ENCODE peak calls at places on chromosome 14, in ten cellular contexts. One of them, this sample, is unnamed.

GRCh38 chr14:64753374-64753773 is 49.1 kb downstream of the PLEKHG3 start:
- DNase-seq in hippocampal formation: no peak
- DNase-seq in HS-5: no peak
- DNase-seq in mesothelial cell of epicardium: no peak
- DNase-seq in endothelial cell: no peak
- DNase-seq in HCEC 1CT: no peak
- DNase-seq in left ventricle myocardium inferior: no peak
- DNase-seq in right cardiac atrium: no peak
- DNase-seq in memory B cell: no peak
- DNase-seq in cardiac fibroblast: no peak
- DNase-seq in this sample: no peak

GRCh38 chr14:69214376-69214775 is 23.1 kb downstream of the EXD2 start:
- DNase-seq in hippocampal formation: no peak
- DNase-seq in HS-5: no peak
- DNase-seq in mesothelial cell of epicardium: no peak
- DNase-seq in endothelial cell: no peak
- DNase-seq in HCEC 1CT: peak
- DNase-seq in left ventricle myocardium inferior: no peak
- DNase-seq in right cardiac atrium: no peak
- DNase-seq in memory B cell: no peak
- DNase-seq in cardiac fibroblast: no peak
- DNase-seq in this sample: no peak

GRCh38 chr14:96851694-96852381 is 54.7 kb downstream of the VRK1 start:
- DNase-seq in hippocampal formation: no peak
- DNase-seq in HS-5: no peak
- DNase-seq in mesothelial cell of epicardium: no peak
- DNase-seq in endothelial cell: no peak
- DNase-seq in HCEC 1CT: no peak
- DNase-seq in left ventricle myocardium inferior: no peak
- DNase-seq in right cardiac atrium: no peak
- DNase-seq in memory B cell: no peak
- DNase-seq in cardiac fibroblast: no peak
- DNase-seq in this sample: no peak

GRCh38 chr14:53951661-53952265 is 4.9 kb downstream of the BMP4 start:
- DNase-seq in hippocampal formation: no peak
- DNase-seq in HS-5: no peak
- DNase-seq in mesothelial cell of epicardium: peak
- DNase-seq in endothelial cell: no peak
- DNase-seq in HCEC 1CT: no peak
- DNase-seq in left ventricle myocardium inferior: peak
- DNase-seq in right cardiac atrium: peak
- DNase-seq in memory B cell: no peak
- DNase-seq in cardiac fibroblast: no peak
- DNase-seq in this sample: peak

GRCh38 chr14:102140750-102141145 is 1.1 kb downstream of the WDR20 start:
- DNase-seq in hippocampal formation: no peak
- DNase-seq in HS-5: no peak
- DNase-seq in mesothelial cell of epicardium: no peak
- DNase-seq in endothelial cell: no peak
- DNase-seq in HCEC 1CT: no peak
- DNase-seq in left ventricle myocardium inferior: no peak
- DNase-seq in right cardiac atrium: no peak
- DNase-seq in memory B cell: no peak
- DNase-seq in cardiac fibroblast: peak
- DNase-seq in this sample: no peak

GRCh38 chr14:80419339-80419738 is 208.0 kb upstream of the DIO2 start:
- DNase-seq in hippocampal formation: no peak
- DNase-seq in HS-5: no peak
- DNase-seq in mesothelial cell of epicardium: no peak
- DNase-seq in endothelial cell: no peak
- DNase-seq in HCEC 1CT: no peak
- DNase-seq in left ventricle myocardium inferior: no peak
- DNase-seq in right cardiac atrium: no peak
- DNase-seq in memory B cell: no peak
- DNase-seq in cardiac fibroblast: no peak
- DNase-seq in this sample: no peak

GRCh38 chr14:61524211-61524806 is 171.0 kb upstream of the HIF1A start:
- DNase-seq in hippocampal formation: no peak
- DNase-seq in HS-5: no peak
- DNase-seq in mesothelial cell of epicardium: no peak
- DNase-seq in endothelial cell: no peak
- DNase-seq in HCEC 1CT: peak
- DNase-seq in left ventricle myocardium inferior: no peak
- DNase-seq in right cardiac atrium: no peak
- DNase-seq in memory B cell: no peak
- DNase-seq in cardiac fibroblast: peak
- DNase-seq in this sample: peak

GRCh38 chr14:24392327-24393098 is 6.3 kb upstream of the NYNRIN start:
- DNase-seq in hippocampal formation: no peak
- DNase-seq in HS-5: no peak
- DNase-seq in mesothelial cell of epicardium: no peak
- DNase-seq in endothelial cell: no peak
- DNase-seq in HCEC 1CT: peak
- DNase-seq in left ventricle myocardium inferior: no peak
- DNase-seq in right cardiac atrium: no peak
- DNase-seq in memory B cell: no peak
- DNase-seq in cardiac fibroblast: peak
- DNase-seq in this sample: no peak

GRCh38 chr14:72801381-72801812 is 92.5 kb downstream of the DPF3 start:
- DNase-seq in hippocampal formation: no peak
- DNase-seq in HS-5: peak
- DNase-seq in mesothelial cell of epicardium: no peak
- DNase-seq in endothelial cell: no peak
- DNase-seq in HCEC 1CT: peak
- DNase-seq in left ventricle myocardium inferior: no peak
- DNase-seq in right cardiac atrium: no peak
- DNase-seq in memory B cell: no peak
- DNase-seq in cardiac fibroblast: peak
- DNase-seq in this sample: no peak

GRCh38 chr14:61140872-61141271 is 140.3 kb downstream of the TMEM30B start:
- DNase-seq in hippocampal formation: no peak
- DNase-seq in HS-5: peak
- DNase-seq in mesothelial cell of epicardium: no peak
- DNase-seq in endothelial cell: no peak
- DNase-seq in HCEC 1CT: peak
- DNase-seq in left ventricle myocardium inferior: no peak
- DNase-seq in right cardiac atrium: no peak
- DNase-seq in memory B cell: no peak
- DNase-seq in cardiac fibroblast: peak
- DNase-seq in this sample: no peak

GRCh38 chr14:51093371-51094281 is 1.3 kb downstream of the TRIM9 start:
- DNase-seq in hippocampal formation: peak
- DNase-seq in HS-5: no peak
- DNase-seq in mesothelial cell of epicardium: peak
- DNase-seq in endothelial cell: peak
- DNase-seq in HCEC 1CT: no peak
- DNase-seq in left ventricle myocardium inferior: peak
- DNase-seq in right cardiac atrium: peak
- DNase-seq in memory B cell: peak
- DNase-seq in cardiac fibroblast: no peak
- DNase-seq in this sample: peak

GRCh38 chr14:72779679-72780078 is 114.2 kb downstream of the DPF3 start:
- DNase-seq in hippocampal formation: no peak
- DNase-seq in HS-5: no peak
- DNase-seq in mesothelial cell of epicardium: no peak
- DNase-seq in endothelial cell: no peak
- DNase-seq in HCEC 1CT: no peak
- DNase-seq in left ventricle myocardium inferior: no peak
- DNase-seq in right cardiac atrium: no peak
- DNase-seq in memory B cell: no peak
- DNase-seq in cardiac fibroblast: no peak
- DNase-seq in this sample: peak

GRCh38 chr14:75906680-75907280 is 75.0 kb downstream of the TGFB3 start:
- DNase-seq in hippocampal formation: peak
- DNase-seq in HS-5: no peak
- DNase-seq in mesothelial cell of epicardium: peak
- DNase-seq in endothelial cell: peak
- DNase-seq in HCEC 1CT: peak
- DNase-seq in left ventricle myocardium inferior: no peak
- DNase-seq in right cardiac atrium: peak
- DNase-seq in memory B cell: peak
- DNase-seq in cardiac fibroblast: peak
- DNase-seq in this sample: peak

GRCh38 chr14:51448831-51449665 is 202.7 kb upstream of the FRMD6 start:
- DNase-seq in hippocampal formation: no peak
- DNase-seq in HS-5: peak
- DNase-seq in mesothelial cell of epicardium: no peak
- DNase-seq in endothelial cell: no peak
- DNase-seq in HCEC 1CT: peak
- DNase-seq in left ventricle myocardium inferior: peak
- DNase-seq in right cardiac atrium: peak
- DNase-seq in memory B cell: no peak
- DNase-seq in cardiac fibroblast: peak
- DNase-seq in this sample: no peak

GRCh38 chr14:72962829-72963312 is 36.6 kb downstream of the DCAF4 start:
- DNase-seq in hippocampal formation: no peak
- DNase-seq in HS-5: peak
- DNase-seq in mesothelial cell of epicardium: no peak
- DNase-seq in endothelial cell: no peak
- DNase-seq in HCEC 1CT: peak
- DNase-seq in left ventricle myocardium inferior: no peak
- DNase-seq in right cardiac atrium: no peak
- DNase-seq in memory B cell: no peak
- DNase-seq in cardiac fibroblast: peak
- DNase-seq in this sample: peak

GRCh38 chr14:59831121-59831730 is 39.4 kb downstream of the RTN1 start:
- DNase-seq in hippocampal formation: no peak
- DNase-seq in HS-5: no peak
- DNase-seq in mesothelial cell of epicardium: no peak
- DNase-seq in endothelial cell: no peak
- DNase-seq in HCEC 1CT: no peak
- DNase-seq in left ventricle myocardium inferior: no peak
- DNase-seq in right cardiac atrium: no peak
- DNase-seq in memory B cell: no peak
- DNase-seq in cardiac fibroblast: no peak
- DNase-seq in this sample: no peak

GRCh38 chr14:69675877-69676416 is 64.6 kb downstream of the SUSD6 start:
- DNase-seq in hippocampal formation: no peak
- DNase-seq in HS-5: no peak
- DNase-seq in mesothelial cell of epicardium: no peak
- DNase-seq in endothelial cell: no peak
- DNase-seq in HCEC 1CT: no peak
- DNase-seq in left ventricle myocardium inferior: no peak
- DNase-seq in right cardiac atrium: no peak
- DNase-seq in memory B cell: no peak
- DNase-seq in cardiac fibroblast: no peak
- DNase-seq in this sample: no peak

GRCh38 chr14:94045563-94046345 is 19.6 kb downstream of the OTUB2 start:
- DNase-seq in hippocampal formation: no peak
- DNase-seq in HS-5: no peak
- DNase-seq in mesothelial cell of epicardium: no peak
- DNase-seq in endothelial cell: no peak
- DNase-seq in HCEC 1CT: no peak
- DNase-seq in left ventricle myocardium inferior: no peak
- DNase-seq in right cardiac atrium: no peak
- DNase-seq in memory B cell: no peak
- DNase-seq in cardiac fibroblast: no peak
- DNase-seq in this sample: peak

GRCh38 chr14:34436960-34437728 is 24.9 kb downstream of the SPTSSA start:
- DNase-seq in hippocampal formation: no peak
- DNase-seq in HS-5: no peak
- DNase-seq in mesothelial cell of epicardium: no peak
- DNase-seq in endothelial cell: no peak
- DNase-seq in HCEC 1CT: peak
- DNase-seq in left ventricle myocardium inferior: no peak
- DNase-seq in right cardiac atrium: no peak
- DNase-seq in memory B cell: no peak
- DNase-seq in cardiac fibroblast: peak
- DNase-seq in this sample: no peak

GRCh38 chr14:51776102-51776894 is 84.1 kb upstream of the GNG2 start:
- DNase-seq in hippocampal formation: peak
- DNase-seq in HS-5: peak
- DNase-seq in mesothelial cell of epicardium: peak
- DNase-seq in endothelial cell: peak
- DNase-seq in HCEC 1CT: peak
- DNase-seq in left ventricle myocardium inferior: peak
- DNase-seq in right cardiac atrium: peak
- DNase-seq in memory B cell: no peak
- DNase-seq in cardiac fibroblast: peak
- DNase-seq in this sample: peak

GRCh38 chr14:73789996-73790581 is 61.5 kb upstream of the PTGR2 start:
- DNase-seq in hippocampal formation: peak
- DNase-seq in HS-5: peak
- DNase-seq in mesothelial cell of epicardium: no peak
- DNase-seq in endothelial cell: no peak
- DNase-seq in HCEC 1CT: peak
- DNase-seq in left ventricle myocardium inferior: peak
- DNase-seq in right cardiac atrium: peak
- DNase-seq in memory B cell: no peak
- DNase-seq in cardiac fibroblast: peak
- DNase-seq in this sample: no peak

GRCh38 chr14:62168564-62169155 is 406.4 kb downstream of the SNAPC1 start:
- DNase-seq in hippocampal formation: no peak
- DNase-seq in HS-5: no peak
- DNase-seq in mesothelial cell of epicardium: no peak
- DNase-seq in endothelial cell: no peak
- DNase-seq in HCEC 1CT: peak
- DNase-seq in left ventricle myocardium inferior: no peak
- DNase-seq in right cardiac atrium: no peak
- DNase-seq in memory B cell: no peak
- DNase-seq in cardiac fibroblast: peak
- DNase-seq in this sample: peak

GRCh38 chr14:67172520-67172919 is 16.7 kb upstream of the GARIN2 start:
- DNase-seq in hippocampal formation: no peak
- DNase-seq in HS-5: no peak
- DNase-seq in mesothelial cell of epicardium: no peak
- DNase-seq in endothelial cell: no peak
- DNase-seq in HCEC 1CT: no peak
- DNase-seq in left ventricle myocardium inferior: no peak
- DNase-seq in right cardiac atrium: no peak
- DNase-seq in memory B cell: no peak
- DNase-seq in cardiac fibroblast: no peak
- DNase-seq in this sample: no peak

GRCh38 chr14:81127785-81128184 is 93.0 kb downstream of the GTF2A1 start:
- DNase-seq in hippocampal formation: no peak
- DNase-seq in HS-5: peak
- DNase-seq in mesothelial cell of epicardium: no peak
- DNase-seq in endothelial cell: no peak
- DNase-seq in HCEC 1CT: peak
- DNase-seq in left ventricle myocardium inferior: no peak
- DNase-seq in right cardiac atrium: no peak
- DNase-seq in memory B cell: no peak
- DNase-seq in cardiac fibroblast: peak
- DNase-seq in this sample: no peak

GRCh38 chr14:33237102-33237501 is 298.4 kb downstream of the NPAS3 start:
- DNase-seq in hippocampal formation: no peak
- DNase-seq in HS-5: no peak
- DNase-seq in mesothelial cell of epicardium: no peak
- DNase-seq in endothelial cell: no peak
- DNase-seq in HCEC 1CT: no peak
- DNase-seq in left ventricle myocardium inferior: no peak
- DNase-seq in right cardiac atrium: no peak
- DNase-seq in memory B cell: no peak
- DNase-seq in cardiac fibroblast: no peak
- DNase-seq in this sample: no peak

GRCh38 chr14:88519907-88520306 is 34.9 kb downstream of the PTPN21 start:
- DNase-seq in hippocampal formation: no peak
- DNase-seq in HS-5: no peak
- DNase-seq in mesothelial cell of epicardium: no peak
- DNase-seq in endothelial cell: no peak
- DNase-seq in HCEC 1CT: no peak
- DNase-seq in left ventricle myocardium inferior: no peak
- DNase-seq in right cardiac atrium: no peak
- DNase-seq in memory B cell: no peak
- DNase-seq in cardiac fibroblast: no peak
- DNase-seq in this sample: no peak

GRCh38 chr14:105092124-105092911 is 27.1 kb upstream of the GPR132 start:
- DNase-seq in hippocampal formation: no peak
- DNase-seq in HS-5: no peak
- DNase-seq in mesothelial cell of epicardium: no peak
- DNase-seq in endothelial cell: no peak
- DNase-seq in HCEC 1CT: no peak
- DNase-seq in left ventricle myocardium inferior: no peak
- DNase-seq in right cardiac atrium: no peak
- DNase-seq in memory B cell: no peak
- DNase-seq in cardiac fibroblast: peak
- DNase-seq in this sample: peak

GRCh38 chr14:100159107-100159864 is at the start of gene DEGS2:
- DNase-seq in hippocampal formation: no peak
- DNase-seq in HS-5: no peak
- DNase-seq in mesothelial cell of epicardium: peak
- DNase-seq in endothelial cell: no peak
- DNase-seq in HCEC 1CT: no peak
- DNase-seq in left ventricle myocardium inferior: no peak
- DNase-seq in right cardiac atrium: peak
- DNase-seq in memory B cell: peak
- DNase-seq in cardiac fibroblast: no peak
- DNase-seq in this sample: peak

This sample was measured in endodermal cell.